ENCODE peak calls at places on chromosomes 4 and X, in five cellular contexts. I is endothelial cell; Y is stimulated activated CD8-positive, alpha-beta memory T cell treated with anti-CD3 and anti-CD28 coated beads, Interleukin-7, amount 100 ng/mL, for 48 hours; O is cardiac septum; E is NAMALWA. J is an unnamed sample.

GRCh38 chr4:87985097-87985886 is 9.8 kb downstream of the SPP1 start:
- DNase-seq in Y (no peak), O (peak; percentile 79), I (peak; percentile 46), E (peak; percentile 46), J (peak; percentile 87)

GRCh38 chrX:128906753-128907152 is 616.5 kb downstream of the SMARCA1 start:
- DNase-seq in E (no peak), O (no peak), Y (no peak), I (no peak), J (no peak)

GRCh38 chr4:58776627-58777026 is 1666.4 kb upstream of the IGFBP7 start:
- DNase-seq in E (no peak), Y (no peak), O (no peak), I (no peak), J (no peak)

GRCh38 chr4:187993827-187994226 is 1.7 kb upstream of the ZFP42 start:
- DNase-seq in E (peak; percentile 20), I (peak; percentile 34), Y (no peak), O (no peak), J (peak; percentile 35)

GRCh38 chr4:43351970-43352806 is 459.7 kb downstream of the GRXCR1 start:
- DNase-seq in Y (no peak), I (no peak), O (no peak), E (no peak), J (no peak)

GRCh38 chrX:100413231-100413630 is 3.2 kb upstream of the PCDH19 start:
- DNase-seq in E (peak; percentile 65), Y (no peak), O (no peak), I (no peak), J (peak; percentile 59)

GRCh38 chrX:31516492-31516891 is 444.7 kb upstream of the FTHL17 start:
- DNase-seq in E (no peak), I (no peak), Y (no peak), O (no peak), J (no peak)

GRCh38 chr4:11566440-11567022 is 137.8 kb upstream of the HS3ST1 start:
- DNase-seq in I (no peak), O (no peak), E (no peak), Y (no peak), J (no peak)

GRCh38 chrX:101931104-101931493 is 728 bp downstream of the ZMAT1 start:
- DNase-seq in E (peak; percentile 34), I (no peak), O (no peak), Y (no peak), J (no peak)

GRCh38 chrX:43096830-43097229 is 318.9 kb upstream of the PPP1R2C start:
- DNase-seq in I (no peak), O (no peak), Y (no peak), E (peak; percentile 1), J (no peak)

GRCh38 chr4:151012836-151013235 is 2.2 kb downstream of the LRBA start:
- DNase-seq in E (no peak), O (no peak), I (no peak), Y (no peak), J (no peak)

GRCh38 chr4:150217192-150217591 is 138.9 kb downstream of the DCLK2 start:
- DNase-seq in I (no peak), E (no peak), O (no peak), Y (no peak), J (no peak)

GRCh38 chrX:13432776-13433605 is 113.1 kb upstream of the ATXN3L start:
- DNase-seq in I (no peak), Y (no peak), O (no peak), E (no peak), J (no peak)

GRCh38 chr4:148779771-148780170 is 337.6 kb upstream of the NR3C2 start:
- DNase-seq in O (no peak), E (no peak), Y (no peak), I (no peak), J (no peak)

GRCh38 chr4:4984186-4984585 is 35.1 kb downstream of the CYTL1 start:
- DNase-seq in E (no peak), Y (no peak), I (no peak), O (no peak), J (no peak)

GRCh38 chrX:68284281-68284904 is 148.9 kb downstream of the OPHN1 start:
- DNase-seq in Y (no peak), E (no peak), O (no peak), I (no peak), J (no peak)

GRCh38 chr4:112230879-112231778 is 458 bp upstream of the AP1AR start:
- DNase-seq in E (peak; percentile 98), I (peak; percentile 99), Y (peak; percentile 95), O (peak; percentile 100), J (peak; percentile 98)

GRCh38 chr4:80393970-80394250 is 58.4 kb downstream of the CFAP299 start:
- DNase-seq in Y (no peak), I (no peak), E (no peak), O (no peak), J (no peak)

GRCh38 chrX:8201896-8202331 is 30.8 kb upstream of the VCX2 start:
- DNase-seq in Y (no peak), O (no peak), I (no peak), E (no peak), J (peak; percentile 13)

GRCh38 chrX:134654398-134655012 is 3.8 kb downstream of the PLAC1 start:
- DNase-seq in E (no peak), O (no peak), I (no peak), Y (peak; percentile 5), J (no peak)

GRCh38 chr4:67103001-67103737 is 442.1 kb downstream of the CENPC start:
- DNase-seq in Y (no peak), I (no peak), O (no peak), E (peak; percentile 5), J (no peak)

GRCh38 chrX:21153503-21153902 is 220.7 kb upstream of the CNKSR2 start:
- DNase-seq in Y (no peak), O (no peak), E (no peak), I (no peak), J (peak; percentile 36)

GRCh38 chr4:85498068-85498733 is 23.3 kb downstream of the ARHGAP24 start:
- DNase-seq in E (peak; percentile 44), I (no peak), Y (no peak), O (peak; percentile 82), J (peak; percentile 57)

GRCh38 chr4:185958094-185958493 is 110.9 kb upstream of the TLR3 start:
- DNase-seq in E (no peak), I (no peak), O (no peak), Y (no peak), J (no peak)

GRCh38 chr4:172998527-172999469 is 169.8 kb upstream of the GALNT7 start:
- DNase-seq in Y (no peak), I (no peak), E (no peak), O (no peak), J (no peak)

GRCh38 chrX:21975827-21976226 is 35.3 kb downstream of the SMS start:
- DNase-seq in E (no peak), Y (no peak), I (no peak), O (no peak), J (no peak)

GRCh38 chr4:74291468-74291867 is 16.8 kb upstream of the EPGN start:
- DNase-seq in O (no peak), Y (no peak), E (no peak), I (no peak), J (no peak)

GRCh38 chrX:138886769-138887168 is 175.3 kb upstream of the FGF13 start:
- DNase-seq in O (no peak), Y (no peak), E (no peak), I (no peak), J (peak; percentile 22)

GRCh38 chrX:55007633-55008032 is 7.5 kb downstream of the APEX2 start:
- DNase-seq in O (no peak), Y (no peak), I (no peak), E (no peak), J (no peak)

GRCh38 chr4:13865871-13866669 is 238.5 kb upstream of the BOD1L1 start:
- DNase-seq in E (no peak), Y (no peak), O (no peak), I (no peak), J (no peak)

GRCh38 chr4:41146716-41147506 is 67.4 kb downstream of the APBB2 start:
- DNase-seq in O (no peak), E (no peak), I (no peak), Y (no peak), J (peak; percentile 21)

GRCh38 chr4:184885602-184886001 is 59.8 kb upstream of the ACSL1 start:
- DNase-seq in I (no peak), Y (no peak), E (no peak), O (no peak), J (no peak)

GRCh38 chrX:30690330-30690729 is 37.1 kb downstream of the GK start:
- DNase-seq in Y (no peak), E (no peak), O (no peak), I (no peak), J (no peak)

GRCh38 chr4:32226201-32226600 is 1506.0 kb downstream of the PCDH7 start:
- DNase-seq in O (no peak), E (no peak), I (no peak), Y (no peak), J (no peak)

GRCh38 chr4:112840061-112840460 is 203.1 kb downstream of the LARP7 start:
- DNase-seq in O (no peak), I (no peak), E (no peak), Y (no peak), J (no peak)

GRCh38 chr4:38866973-38867477 is 581 bp upstream of the FAM114A1 start:
- DNase-seq in Y (no peak), O (no peak), E (no peak), I (no peak), J (no peak)

GRCh38 chr4:88792268-88792781 is 94.7 kb upstream of the NAP1L5 start:
- DNase-seq in Y (no peak), E (no peak), I (no peak), O (no peak), J (no peak)

GRCh38 chr4:82667761-82668505 is 106.1 kb upstream of the TMEM150C start:
- DNase-seq in I (no peak), O (no peak), E (no peak), Y (no peak), J (no peak)

GRCh38 chr4:173288698-173289350 is 45.3 kb downstream of the HMGB2 start:
- DNase-seq in Y (no peak), O (no peak), E (no peak), I (no peak), J (no peak)